ENCODE peak calls at places on chromosomes 1 and 21, in six cellular contexts. B is MM.1S, I is SK-N-SH, Y is PC-3, A is H9, E is fibroblast of lung. V is an unnamed sample.

GRCh38 chr1:200131551-200132125 is 104.1 kb downstream of the NR5A2 start:
- DNase-seq in B (no peak), I (no peak), Y (peak; percentile 43), A (no peak), E (no peak), V (peak; percentile 26)

GRCh38 chr1:174902531-174903099 is 97.1 kb upstream of the CACYBP start:
- DNase-seq in B (no peak), I (no peak), Y (peak; percentile 2), A (no peak), E (no peak), V (no peak)

GRCh38 chr1:177937931-177938330 is 31.9 kb downstream of the SEC16B start:
- DNase-seq in B (no peak), I (no peak), Y (no peak), A (no peak), E (peak; percentile 54), V (no peak)

GRCh38 chr1:230292739-230293720 is 133.1 kb downstream of the PGBD5 start:
- DNase-seq in B (no peak), I (no peak), Y (no peak), A (no peak), E (no peak), V (no peak)

GRCh38 chr1:30372792-30373433 is 350.5 kb downstream of the MATN1 start:
- DNase-seq in B (no peak), I (no peak), Y (no peak), A (peak; percentile 71), E (no peak), V (peak; percentile 49)

GRCh38 chr1:101174722-101175121 is 62.1 kb upstream of the S1PR1 start:
- DNase-seq in B (no peak), I (no peak), Y (peak; percentile 92), A (no peak), E (peak; percentile 21), V (no peak)

GRCh38 chr1:246503341-246503740 is 3.7 kb downstream of the SMYD3 start:
- DNase-seq in B (no peak), I (no peak), Y (peak; percentile 97), A (no peak), E (no peak), V (no peak)

GRCh38 chr1:236129315-236129714 is 13.0 kb upstream of the GPR137B start:
- DNase-seq in B (no peak), I (no peak), Y (no peak), A (peak; percentile 66), E (no peak), V (no peak)

GRCh38 chr1:186183970-186184628 is 191.0 kb downstream of the TPR start:
- DNase-seq in B (peak; percentile 66), I (no peak), Y (no peak), A (no peak), E (peak; percentile 37), V (no peak)

GRCh38 chr1:58717979-58718378 is 18.1 kb upstream of the MYSM1 start:
- DNase-seq in B (no peak), I (no peak), Y (no peak), A (no peak), E (no peak), V (no peak)

GRCh38 chr1:10868599-10868965 is 72.1 kb upstream of the CASZ1 start:
- DNase-seq in B (no peak), I (no peak), Y (no peak), A (no peak), E (no peak), V (peak; percentile 6)

GRCh38 chr1:162690672-162691434 is 58.6 kb downstream of the DDR2 start:
- DNase-seq in B (no peak), I (no peak), Y (peak; percentile 98), A (peak; percentile 61), E (peak; percentile 81), V (no peak)

GRCh38 chr1:35899941-35900340 is 16.9 kb downstream of the AGO1 start:
- DNase-seq in B (no peak), I (no peak), Y (no peak), A (no peak), E (no peak), V (no peak)

GRCh38 chr1:94193128-94193527 is 44.3 kb downstream of the ARHGAP29 start:
- DNase-seq in B (no peak), I (no peak), Y (no peak), A (no peak), E (no peak), V (no peak)

GRCh38 chr1:111660204-111661150 is 40.9 kb downstream of the RAP1A start:
- DNase-seq in B (no peak), I (no peak), Y (no peak), A (no peak), E (peak; percentile 28), V (peak; percentile 59)

GRCh38 chr1:248858096-248858890 is 592 bp downstream of the ZNF692 start:
- DNase-seq in B (peak; percentile 83), I (peak; percentile 79), Y (peak; percentile 91), A (peak; percentile 81), E (peak; percentile 54), V (peak; percentile 77)

GRCh38 chr1:71502026-71502425 is 421.2 kb upstream of the ZRANB2 start:
- DNase-seq in B (no peak), I (no peak), Y (no peak), A (no peak), E (no peak), V (no peak)

GRCh38 chr1:193118194-193118593 is 3.6 kb upstream of the CDC73 start:
- DNase-seq in B (no peak), I (no peak), Y (no peak), A (no peak), E (no peak), V (no peak)

GRCh38 chr1:244675167-244675566 is 22.2 kb downstream of the DESI2 start:
- DNase-seq in B (no peak), I (no peak), Y (no peak), A (no peak), E (peak; percentile 19), V (no peak)

GRCh38 chr1:11778844-11779623 is 17.0 kb downstream of the C1orf167 start:
- DNase-seq in B (no peak), I (no peak), Y (no peak), A (no peak), E (no peak), V (no peak)

GRCh38 chr1:72262735-72263134 is 19.6 kb downstream of the NEGR1 start:
- DNase-seq in B (no peak), I (no peak), Y (no peak), A (no peak), E (no peak), V (no peak)

GRCh38 chr1:231826566-231826965 is 200.0 kb downstream of the DISC1 start:
- DNase-seq in B (no peak), I (no peak), Y (peak; percentile 23), A (no peak), E (no peak), V (no peak)

GRCh38 chr1:234488054-234488953 is 9.3 kb upstream of the TARBP1 start:
- DNase-seq in B (no peak), I (no peak), Y (no peak), A (no peak), E (no peak), V (peak; percentile 75)

GRCh38 chr1:46188295-46189030 is 9.8 kb downstream of the POMGNT1 start:
- DNase-seq in B (no peak), I (no peak), Y (peak; percentile 45), A (no peak), E (no peak), V (no peak)
- H3K27ac ChIP-seq in B (no peak overlapping the region), I (no peak overlapping the region), Y (peak overlapping the region; percentile 16), A (no peak overlapping the region), E (no peak overlapping the region), V (no peak overlapping the region)

DNA sequence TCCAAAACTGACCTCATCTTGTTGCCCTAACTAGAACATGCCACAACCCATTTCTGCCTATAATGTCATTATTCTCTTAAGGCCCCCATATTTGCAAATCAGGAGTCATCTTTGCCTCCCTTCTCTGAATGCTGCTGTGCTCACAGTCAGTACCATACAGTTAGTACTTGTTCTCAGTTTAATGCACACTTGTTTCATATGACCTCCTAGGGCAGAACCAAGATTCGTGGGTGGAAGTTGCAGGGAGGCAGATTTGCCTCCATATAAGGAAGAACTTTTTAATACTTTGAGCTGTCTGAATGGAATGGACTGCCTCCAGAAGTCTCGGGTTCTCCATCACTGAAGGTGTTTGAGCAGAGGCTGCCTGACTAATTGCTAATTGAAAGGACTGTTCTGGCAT is 9.2 kb downstream of the CAP1 start:
- DNase-seq in B (no peak), I (no peak), Y (no peak), A (no peak), E (no peak), V (no peak)
- H4K20me1 ChIP-seq in B (peaks cover 4% of the 10 kb centered on the region), I (peaks cover 100% of the 10 kb centered on the region), Y (peaks cover 29% of the 10 kb centered on the region), A (no peaks in the 10 kb centered on the region), E (peaks cover 1% of the 10 kb centered on the region), V (peaks cover 4% of the 10 kb centered on the region)

DNA sequence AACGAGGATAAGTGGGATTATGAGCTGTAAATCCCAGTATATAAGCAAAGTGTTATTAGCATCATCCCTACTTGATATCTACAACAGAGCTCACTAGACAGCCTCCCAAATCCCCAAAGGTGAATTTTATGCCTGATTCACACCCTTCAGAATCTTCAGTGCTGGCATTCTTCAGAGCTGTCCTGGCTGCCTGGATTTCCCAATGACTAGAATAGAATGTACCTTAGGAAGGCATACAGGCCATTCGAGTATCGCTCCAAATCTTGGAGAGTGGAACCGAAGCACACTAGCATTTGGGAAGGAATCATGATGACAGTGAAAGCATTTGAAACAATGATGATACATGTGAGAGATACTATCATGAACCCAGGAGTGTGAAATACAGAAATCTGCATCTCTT is 22.3 kb downstream of the ZBTB40 start:
- DNase-seq in B (no peak), I (no peak), Y (no peak), A (no peak), E (no peak), V (no peak)
- H3K27ac ChIP-seq in B (no peak overlapping the region), I (no peak overlapping the region), Y (no peak overlapping the region), A (no peak overlapping the region), E (no peak overlapping the region), V (no peak overlapping the region)

GRCh38 chr21:44003307-44003966 is 8.7 kb upstream of the TRAPPC10 start:
- DNase-seq in B (no peak), I (no peak), Y (no peak), A (no peak), E (no peak), V (no peak)
- H4K20me1 ChIP-seq in B (no peaks in the 10 kb centered on the region), I (no peaks in the 10 kb centered on the region), Y (no peaks in the 10 kb centered on the region), A (no peaks in the 10 kb centered on the region), E (no peaks in the 10 kb centered on the region), V (no peaks in the 10 kb centered on the region)

DNA sequence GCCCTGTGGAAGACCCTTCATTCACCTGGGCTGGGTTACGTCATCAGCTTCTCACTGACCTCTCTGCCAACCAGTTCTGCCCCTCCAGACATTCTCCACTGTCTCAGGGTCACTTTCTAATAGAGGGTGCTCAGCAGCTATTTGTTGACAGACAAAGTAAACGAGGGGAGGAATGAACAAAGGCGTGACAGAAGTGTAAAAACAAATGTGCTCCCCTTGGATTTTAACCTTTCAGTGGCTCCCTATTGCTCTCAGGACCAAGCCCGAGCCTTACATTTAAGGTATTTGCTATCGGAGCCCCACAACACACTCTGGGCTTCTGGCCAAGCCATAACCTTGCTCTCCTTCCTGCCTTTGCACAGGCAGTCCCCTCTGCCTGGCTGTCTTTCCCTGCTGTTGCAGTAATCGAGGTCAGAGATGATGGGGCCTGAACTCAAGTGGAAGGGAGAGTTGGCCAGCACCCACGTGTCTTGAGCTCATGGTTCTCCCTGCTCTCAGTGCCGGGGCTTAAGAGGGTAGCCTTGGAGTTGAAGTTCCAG is 9.3 kb upstream of the MARCKSL1 start:
- DNase-seq in B (no peak), I (no peak), Y (no peak), A (no peak), E (peak; percentile 56), V (no peak)
- H3K27ac ChIP-seq in B (no peak overlapping the region), I (no peak overlapping the region), Y (no peak overlapping the region), A (no peak overlapping the region), E (no peak overlapping the region), V (no peak overlapping the region)